ENCODE peak calls at places on chromosomes 13 and 19, in ten cellular contexts. C, P, G, A, V, I, S, X, D and M are unnamed samples.

GRCh38 chr19:11191273-11191755 is 6.0 kb downstream of the KANK2 start:
- DNase-seq in S (no peak), C (no peak), A (peak), X (peak), V (no peak), P (peak), D (peak), I (peak), G (no peak), M (no peak)

GRCh38 chr19:45767881-45768643 is 990 bp downstream of the SIX5 start:
- DNase-seq in A (peak), P (peak), S (peak), C (peak), I (peak), X (peak), V (peak), D (peak), G (no peak), M (no peak)

GRCh38 chr19:51690359-51691121 is 2.6 kb upstream of the SPACA6 start:
- DNase-seq in D (no peak), A (peak), X (no peak), G (no peak), P (peak), I (peak), V (no peak), C (peak), S (no peak), M (peak)

GRCh38 chr19:3682741-3683404 is 17.4 kb downstream of the PIP5K1C start:
- DNase-seq in I (no peak), D (no peak), C (peak), P (no peak), A (no peak), G (no peak), X (no peak), S (no peak), V (no peak), M (no peak)

GRCh38 chr13:52599853-52600603 is 42.2 kb upstream of the HNRNPA1L2 start:
- DNase-seq in V (no peak), C (peak), G (no peak), S (no peak), P (peak), X (no peak), I (no peak), D (no peak), A (peak), M (peak)

GRCh38 chr19:33905937-33906577 is 109.4 kb downstream of the KCTD15 start:
- DNase-seq in G (no peak), X (no peak), P (no peak), A (peak), C (peak), I (peak), D (peak), S (peak), V (no peak), M (no peak)

GRCh38 chr19:12782174-12782423 is 6.7 kb upstream of the HOOK2 start:
- DNase-seq in S (no peak), P (no peak), C (no peak), V (no peak), D (no peak), G (no peak), A (no peak), I (no peak), X (no peak), M (peak)

GRCh38 chr19:51503891-51504290 is 2.3 kb upstream of the SIGLEC12 start:
- DNase-seq in I (no peak), A (no peak), C (no peak), P (no peak), G (no peak), V (no peak), X (peak), D (no peak), S (no peak), M (no peak)